ENCODE peak calls at places on chromosomes 2 and 18, in nine cellular contexts. X, B, N, U, O, W, K, J and Z are unnamed samples.

GRCh38 chr2:60965514-60965815 is 52.1 kb upstream of the PEX13 start:
- DNase-seq in W (no peak), X (no peak), O (no peak), U (no peak), J (no peak), N (no peak), K (no peak), B (no peak), Z (no peak)

GRCh38 chr2:12089001-12089400 is 342.6 kb downstream of the LPIN1 start:
- DNase-seq in B (no peak), K (no peak), W (no peak), J (no peak), X (no peak), U (no peak), N (no peak), O (no peak), Z (no peak)

GRCh38 chr2:195898505-195898904 is 170.1 kb downstream of the DNAH7 start:
- DNase-seq in U (no peak), J (peak), K (no peak), N (peak), W (peak), X (peak), O (no peak), B (peak), Z (no peak)

GRCh38 chr18:8686556-8686955 is 18.8 kb upstream of the MTCL1 start:
- DNase-seq in U (no peak), X (no peak), B (no peak), W (no peak), K (no peak), N (no peak), O (no peak), J (no peak), Z (no peak)

GRCh38 chr2:218859994-218860831 is 608 bp downstream of the WNT6 start:
- DNase-seq in W (no peak), N (no peak), K (no peak), J (no peak), U (no peak), B (no peak), O (no peak), X (no peak), Z (no peak)

GRCh38 chr18:35000457-35000856 is 40.8 kb upstream of the MAPRE2 start:
- DNase-seq in U (no peak), W (no peak), O (no peak), K (no peak), X (no peak), N (no peak), B (no peak), J (no peak), Z (no peak)

GRCh38 chr2:221787561-221787960 is 215.5 kb upstream of the EPHA4 start:
- DNase-seq in X (no peak), U (no peak), B (no peak), W (no peak), K (no peak), J (no peak), O (no peak), N (no peak), Z (no peak)

GRCh38 chr2:74881176-74881575 is 47.2 kb downstream of the HK2 start:
- DNase-seq in B (no peak), J (no peak), O (no peak), X (no peak), K (no peak), U (no peak), W (no peak), N (no peak), Z (no peak)

GRCh38 chr2:37788602-37789209 is 117.3 kb upstream of the CDC42EP3 start:
- DNase-seq in J (no peak), O (no peak), K (no peak), N (no peak), U (no peak), X (no peak), W (no peak), B (no peak), Z (no peak)

GRCh38 chr18:9808190-9808529 is 77.6 kb upstream of the TXNDC2 start:
- DNase-seq in N (no peak), O (no peak), K (no peak), W (no peak), X (no peak), U (no peak), B (no peak), J (no peak), Z (no peak)

GRCh38 chr2:98702127-98702802 is 28.7 kb downstream of the MGAT4A start:
- DNase-seq in W (no peak), U (peak), K (no peak), O (no peak), J (no peak), B (peak), N (no peak), X (no peak), Z (no peak)

GRCh38 chr2:86323273-86323672 is 14.2 kb downstream of the REEP1 start:
- DNase-seq in K (no peak), X (no peak), W (no peak), B (no peak), O (no peak), N (no peak), U (no peak), J (no peak), Z (no peak)

GRCh38 chr2:106565599-106565998 is 78.4 kb downstream of the CD8B2 start:
- DNase-seq in O (no peak), U (no peak), W (no peak), J (no peak), N (no peak), X (no peak), B (no peak), K (no peak), Z (no peak)

GRCh38 chr2:67996772-67997527 is 65.9 kb downstream of the C1D start:
- DNase-seq in W (no peak), U (no peak), J (no peak), K (no peak), B (no peak), O (no peak), X (no peak), N (no peak), Z (no peak)

GRCh38 chr18:70985948-70986347 is 697.1 kb downstream of the SOCS6 start:
- DNase-seq in B (no peak), W (no peak), J (no peak), K (no peak), X (no peak), N (no peak), O (no peak), U (no peak), Z (no peak)

GRCh38 chr2:84223191-84223590 is 235.9 kb downstream of the SUCLG1 start:
- DNase-seq in N (peak), O (no peak), U (no peak), J (peak), W (peak), K (no peak), X (peak), B (no peak), Z (no peak)

GRCh38 chr2:20186078-20186854 is 38.7 kb downstream of the SDC1 start:
- DNase-seq in O (no peak), B (peak), K (peak), W (peak), J (peak), U (no peak), X (no peak), N (no peak), Z (peak)

GRCh38 chr2:23426284-23426905 is 41.4 kb downstream of the KLHL29 start:
- DNase-seq in O (no peak), K (no peak), U (no peak), X (no peak), N (peak), B (no peak), J (peak), W (peak), Z (no peak)

GRCh38 chr2:7911196-7911595 is 770.7 kb upstream of the ID2 start:
- DNase-seq in X (no peak), B (no peak), J (no peak), W (no peak), N (no peak), O (no peak), U (no peak), K (no peak), Z (no peak)

GRCh38 chr2:181660181-181660580 is 3.3 kb upstream of the CERKL start:
- DNase-seq in X (no peak), W (no peak), N (no peak), J (no peak), U (no peak), K (no peak), O (no peak), B (no peak), Z (no peak)

GRCh38 chr2:130393318-130393910 is 37.6 kb downstream of the PTPN18 start:
- DNase-seq in U (no peak), W (no peak), J (no peak), K (no peak), X (no peak), B (no peak), O (no peak), N (no peak), Z (no peak)

GRCh38 chr2:170869036-170869435 is 52.3 kb downstream of the GAD1 start:
- DNase-seq in X (no peak), J (no peak), U (no peak), B (no peak), O (no peak), N (no peak), W (no peak), K (no peak), Z (no peak)

GRCh38 chr2:200267350-200267749 is 39.1 kb upstream of the SPATS2L start:
- DNase-seq in K (no peak), X (no peak), O (no peak), W (no peak), J (no peak), B (no peak), U (no peak), N (no peak), Z (no peak)

GRCh38 chr2:109690822-109691541 is 76.8 kb downstream of the SOWAHC start:
- DNase-seq in U (no peak), K (no peak), N (no peak), X (no peak), B (peak), J (no peak), W (no peak), O (no peak), Z (no peak)

GRCh38 chr2:197286805-197287595 is 23.6 kb downstream of the ANKRD44 start:
- DNase-seq in W (peak), K (peak), J (peak), U (no peak), B (no peak), O (peak), X (peak), N (peak), Z (peak)

GRCh38 chr2:111900859-111901258 is 2.5 kb downstream of the MERTK start:
- DNase-seq in W (peak), K (no peak), B (peak), J (peak), X (no peak), O (no peak), N (no peak), U (no peak), Z (no peak)

GRCh38 chr2:27185331-27186026 is 26.4 kb upstream of the ATRAID start:
- DNase-seq in W (no peak), U (no peak), B (peak), K (no peak), X (no peak), J (no peak), O (no peak), N (peak), Z (no peak)

GRCh38 chr2:69729266-69729665 is 12.7 kb upstream of the ANXA4 start:
- DNase-seq in K (no peak), O (no peak), X (no peak), J (no peak), N (no peak), U (no peak), B (no peak), W (no peak), Z (no peak)

GRCh38 chr2:69734040-69734611 is 7.8 kb upstream of the ANXA4 start:
- DNase-seq in J (no peak), K (no peak), O (no peak), N (peak), X (peak), B (no peak), W (no peak), U (no peak), Z (no peak)

GRCh38 chr2:69731575-69731974 is 10.4 kb upstream of the ANXA4 start:
- DNase-seq in X (no peak), B (no peak), J (no peak), K (no peak), O (peak), N (no peak), W (no peak), U (no peak), Z (no peak)

GRCh38 chr2:69733338-69734039 is 8.4 kb upstream of the ANXA4 start:
- DNase-seq in W (no peak), X (no peak), O (no peak), U (no peak), J (no peak), N (no peak), K (no peak), B (no peak), Z (no peak)

DNA sequence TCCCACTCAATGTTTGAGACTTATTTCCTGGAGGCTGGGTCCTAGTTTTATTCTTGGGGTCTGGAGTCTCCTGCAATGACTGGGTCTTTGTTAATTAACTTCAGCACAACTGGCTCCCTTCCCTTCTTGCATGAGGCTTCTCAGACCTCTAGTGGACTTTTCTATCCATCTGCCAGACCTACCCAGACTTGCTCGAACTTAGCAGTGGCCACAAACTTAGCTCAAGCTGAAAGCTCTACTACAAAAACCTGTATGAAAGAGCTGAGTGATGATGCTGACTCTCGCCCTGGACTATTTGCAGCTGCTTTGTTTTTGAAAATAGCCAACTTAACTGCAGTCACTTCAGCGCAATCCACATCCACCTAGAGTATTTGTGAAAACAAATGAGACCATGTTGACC is 10.8 kb upstream of the ANXA4 start:
- DNase-seq in B (no peak), W (no peak), K (no peak), J (no peak), X (no peak), O (peak), U (no peak), N (no peak), Z (no peak)
- TF ChIP-seq CTCF in B (no peak), W (no peak), K (no peak), J (no peak), X (no peak), O (no peak), U (no peak), N (no peak), Z (no peak)

GRCh38 chr2:156116113-156116512 is 216.4 kb downstream of the NR4A2 start:
- DNase-seq in N (no peak), B (no peak), U (no peak), O (no peak), K (no peak), W (peak), J (no peak), X (no peak), Z (no peak)

GRCh38 chr2:156115338-156115737 is 217.2 kb downstream of the NR4A2 start:
- DNase-seq in X (peak), N (peak), W (peak), U (no peak), K (no peak), B (no peak), J (no peak), O (no peak), Z (no peak)

GRCh38 chr2:156112323-156112722 is 220.2 kb downstream of the NR4A2 start:
- DNase-seq in B (no peak), N (no peak), O (no peak), X (no peak), W (no peak), K (no peak), J (no peak), U (no peak), Z (no peak)

GRCh38 chr2:156110890-156111289 is 221.6 kb downstream of the NR4A2 start:
- DNase-seq in U (peak), K (peak), X (no peak), J (no peak), N (no peak), O (peak), W (no peak), B (no peak), Z (peak)
- TF ChIP-seq CTCF in U (peak), K (peak), X (no peak), J (no peak), N (no peak), O (peak), W (no peak), B (no peak), Z (no peak)

DNA sequence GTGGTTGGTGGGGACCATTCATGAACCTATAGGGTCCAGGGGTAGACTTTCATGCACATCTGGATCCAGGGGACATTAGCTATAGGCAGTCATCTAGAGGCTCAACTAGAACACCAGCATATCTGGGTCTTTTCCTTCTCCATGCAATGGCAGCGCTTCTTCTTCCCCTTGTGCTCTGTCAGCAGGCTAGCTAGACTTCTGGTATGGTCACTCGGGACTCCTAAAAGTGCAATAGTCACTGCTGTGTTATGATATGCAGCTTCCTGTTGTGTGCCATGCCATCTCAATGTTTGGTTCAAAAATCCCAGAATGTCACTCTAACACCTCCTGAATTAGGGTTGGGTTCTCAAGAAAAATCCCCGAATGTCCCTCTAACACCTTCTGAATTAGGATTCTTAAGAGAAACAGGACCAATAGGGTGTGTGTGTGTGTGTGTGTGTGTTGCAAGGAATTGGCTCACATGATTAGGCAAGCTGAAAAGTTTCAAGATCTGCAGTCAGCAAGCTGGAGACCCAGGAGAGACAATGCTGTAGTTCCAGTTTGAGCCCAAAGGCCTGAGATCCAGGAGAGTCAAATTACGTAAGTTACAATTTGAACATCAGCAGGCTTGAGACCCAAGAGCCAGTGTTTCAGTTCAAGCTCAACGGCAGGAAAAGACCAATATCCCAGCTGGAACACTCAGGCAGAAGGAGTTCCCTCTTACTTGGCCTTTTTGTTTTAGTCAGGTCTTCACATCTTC is 97.1 kb upstream of the LTBP1 start:
- DNase-seq in K (no peak), J (no peak), X (no peak), W (no peak), O (no peak), U (no peak), B (no peak), N (no peak), Z (no peak)
- TF ChIP-seq CTCF in K (no peak), J (no peak), X (no peak), W (no peak), O (no peak), U (no peak), B (no peak), N (no peak), Z (no peak)

DNA sequence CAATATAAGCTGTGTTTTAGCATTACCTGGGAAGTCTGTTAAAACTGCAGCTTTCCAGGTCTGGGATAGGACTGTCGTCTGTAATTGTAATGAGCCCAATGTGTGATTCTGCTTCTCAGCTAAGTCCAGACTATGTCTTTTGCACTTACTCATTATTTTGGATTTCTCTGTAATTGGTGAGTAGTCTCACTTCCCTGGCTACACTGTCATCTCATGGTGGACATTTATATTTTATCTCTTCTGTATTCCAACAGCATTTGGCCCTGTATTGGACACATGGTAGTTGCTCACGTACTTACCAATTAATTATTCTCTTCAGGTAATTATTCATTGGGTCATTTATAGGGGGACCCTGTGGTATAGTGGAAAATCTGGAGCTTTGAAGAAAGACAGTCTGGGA is 28.0 kb downstream of the LHCGR start:
- DNase-seq in X (no peak), U (no peak), N (peak), K (no peak), W (no peak), B (no peak), O (no peak), J (no peak), Z (no peak)
- TF ChIP-seq CTCF in X (no peak), U (peak), N (peak), K (peak), W (no peak), B (no peak), O (no peak), J (no peak), Z (no peak)

DNA sequence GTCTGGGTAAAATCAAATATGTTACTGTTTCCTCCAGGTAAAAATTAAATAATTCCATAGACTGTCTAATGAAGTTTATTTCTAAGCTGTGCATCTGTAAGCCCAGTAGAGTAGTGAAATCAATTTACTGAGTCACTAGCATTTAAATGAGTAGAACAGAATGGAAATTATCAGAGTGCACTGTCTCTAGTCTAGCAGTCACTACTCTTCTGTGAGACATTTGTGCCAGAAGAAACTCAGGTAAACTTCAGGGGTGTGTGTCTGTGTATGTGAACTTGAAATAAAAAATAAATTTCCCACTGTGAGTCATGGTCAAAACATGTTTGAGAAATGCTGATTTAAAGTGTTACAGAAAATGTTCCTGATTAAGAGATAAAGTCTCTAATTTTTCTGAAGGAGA is 146.4 kb downstream of the RIF1 start:
- DNase-seq in K (no peak), U (no peak), J (no peak), N (no peak), W (no peak), B (no peak), X (no peak), O (no peak), Z (no peak)
- TF ChIP-seq CTCF in K (no peak), U (no peak), J (no peak), N (no peak), W (no peak), B (no peak), X (no peak), O (no peak), Z (no peak)

GRCh38 chr2:232524771-232525170 is 1.2 kb upstream of the CHRND start:
- DNase-seq in W (no peak), B (no peak), X (no peak), U (no peak), J (no peak), N (no peak), K (no peak), O (no peak), Z (peak)
- TF ChIP-seq CTCF in W (no peak), B (no peak), X (no peak), U (no peak), J (no peak), N (no peak), K (no peak), O (no peak), Z (no peak)

GRCh38 chr2:176120369-176121307 is 1.9 kb upstream of the HOXD9 start:
- DNase-seq in K (no peak), O (no peak), N (no peak), B (no peak), U (no peak), X (no peak), J (no peak), W (no peak), Z (no peak)
- TF ChIP-seq CTCF in K (no peak), O (no peak), N (peak), B (no peak), U (peak), X (no peak), J (no peak), W (no peak), Z (no peak)